ENCODE peak calls at places on chromosomes 11 and 22, in eight cellular contexts. O, X, U, E, B, Q, J and D are unnamed samples.
A peak's percentile ranks its signal among the peaks of the same experiment; 100 is the strongest.

GRCh38 chr11:57792870-57793269 is 31.3 kb downstream of the CTNND1 start:
- DNase-seq in O (peak; percentile 79), X (no peak), U (no peak), E (no peak), B (no peak), Q (no peak), J (no peak), D (peak; percentile 57)

GRCh38 chr11:47109051-47109791 is 67.5 kb downstream of the ARFGAP2 start:
- DNase-seq in O (no peak), X (no peak), U (no peak), E (no peak), B (no peak), Q (no peak), J (no peak), D (no peak)

GRCh38 chr11:120336641-120337132 is 474 bp downstream of the ARHGEF12 start:
- DNase-seq in O (no peak), X (no peak), U (peak; percentile 56), E (peak; percentile 53), B (peak; percentile 9), Q (no peak), J (no peak), D (no peak)

GRCh38 chr22:36541831-36542391 is 12.9 kb upstream of the EIF3D start:
- DNase-seq in O (no peak), X (peak; percentile 52), U (no peak), E (peak; percentile 36), B (peak; percentile 8), Q (no peak), J (peak; percentile 7), D (no peak)

GRCh38 chr22:26981111-26981510 is 323.7 kb downstream of the MIAT start:
- DNase-seq in O (no peak), X (no peak), U (no peak), E (no peak), B (no peak), Q (no peak), J (no peak), D (no peak)

GRCh38 chr11:69518081-69518950 is 36.9 kb downstream of the LINC01488 start:
- DNase-seq in O (no peak), X (no peak), U (no peak), E (no peak), B (no peak), Q (no peak), J (no peak), D (no peak)

GRCh38 chr11:43419460-43419859 is 60.7 kb downstream of the TTC17 start:
- DNase-seq in O (peak; percentile 42), X (no peak), U (peak; percentile 37), E (no peak), B (no peak), Q (no peak), J (no peak), D (peak; percentile 26)

GRCh38 chr11:124798991-124799383 is 1.2 kb downstream of the MSANTD2 start:
- DNase-seq in O (no peak), X (no peak), U (no peak), E (no peak), B (no peak), Q (no peak), J (no peak), D (no peak)

GRCh38 chr11:125999234-125999880 is 53.5 kb downstream of the VSIG10L2 start:
- DNase-seq in O (no peak), X (no peak), U (no peak), E (no peak), B (no peak), Q (no peak), J (no peak), D (no peak)

GRCh38 chr22:41512421-41513194 is 31.7 kb downstream of the POLR3H start:
- DNase-seq in O (peak; percentile 27), X (no peak), U (no peak), E (no peak), B (no peak), Q (no peak), J (no peak), D (no peak)

GRCh38 chr11:289706-290620 is 1.0 kb downstream of the PGGHG start:
- DNase-seq in O (no peak), X (no peak), U (no peak), E (peak; percentile 30), B (no peak), Q (peak; percentile 46), J (no peak), D (no peak)

GRCh38 chr11:130159657-130160459 is at the start of gene ST14:
- DNase-seq in O (peak; percentile 22), X (no peak), U (peak; percentile 83), E (no peak), B (no peak), Q (no peak), J (no peak), D (no peak)